ENCODE peak calls at places on chromosomes 13 and 19, in eight cellular contexts. K is progenitor cell of endocrine pancreas, C is dorsolateral prefrontal cortex, D is transverse colon, G is GM13977, A is WTC11, Q is cardiac fibroblast, E is lung. X is an unnamed sample.
A peak's percentile ranks its signal among the peaks of the same experiment; 100 is the strongest.

GRCh38 chr13:64075543-64076271 is 2660.1 kb upstream of the PCDH20 start:
- DNase-seq in D (no peak), G (no peak), K (no peak), Q (no peak), C (no peak), A (no peak), E (no peak), X (no peak)

GRCh38 chr19:1271528-1272422 is 2.6 kb downstream of the CIRBP start:
- DNase-seq in D (no peak), K (no peak), E (no peak), Q (no peak), A (no peak), C (no peak), G (no peak), X (no peak)

GRCh38 chr13:20814224-20814910 is 40.6 kb upstream of the EEF1AKMT1 start:
- DNase-seq in E (peak; percentile 90), K (no peak), Q (peak; percentile 96), C (no peak), G (no peak), D (peak; percentile 60), A (no peak), X (no peak)

GRCh38 chr13:105097501-105097900 is 1438.0 kb downstream of the EFNB2 start:
- DNase-seq in G (no peak), Q (no peak), C (no peak), A (no peak), D (no peak), E (no peak), K (no peak), X (no peak)

GRCh38 chr19:53994811-53995210 is 3.4 kb downstream of the CACNG6 start:
- DNase-seq in Q (no peak), D (no peak), C (no peak), G (no peak), A (no peak), K (no peak), E (no peak), X (no peak)

GRCh38 chr19:38020331-38020730 is 113.3 kb downstream of the SIPA1L3 start:
- DNase-seq in A (no peak), E (no peak), G (no peak), K (no peak), Q (no peak), D (no peak), C (no peak), X (no peak)

GRCh38 chr13:40490086-40490723 is 176.2 kb downstream of the FOXO1 start:
- DNase-seq in A (no peak), D (peak; percentile 41), C (no peak), G (no peak), K (no peak), E (no peak), Q (no peak), X (peak; percentile 70)

GRCh38 chr13:113499936-113500335 is 9.4 kb upstream of the DCUN1D2 start:
- DNase-seq in K (no peak), Q (no peak), G (no peak), D (no peak), E (no peak), A (no peak), C (no peak), X (no peak)

DNA sequence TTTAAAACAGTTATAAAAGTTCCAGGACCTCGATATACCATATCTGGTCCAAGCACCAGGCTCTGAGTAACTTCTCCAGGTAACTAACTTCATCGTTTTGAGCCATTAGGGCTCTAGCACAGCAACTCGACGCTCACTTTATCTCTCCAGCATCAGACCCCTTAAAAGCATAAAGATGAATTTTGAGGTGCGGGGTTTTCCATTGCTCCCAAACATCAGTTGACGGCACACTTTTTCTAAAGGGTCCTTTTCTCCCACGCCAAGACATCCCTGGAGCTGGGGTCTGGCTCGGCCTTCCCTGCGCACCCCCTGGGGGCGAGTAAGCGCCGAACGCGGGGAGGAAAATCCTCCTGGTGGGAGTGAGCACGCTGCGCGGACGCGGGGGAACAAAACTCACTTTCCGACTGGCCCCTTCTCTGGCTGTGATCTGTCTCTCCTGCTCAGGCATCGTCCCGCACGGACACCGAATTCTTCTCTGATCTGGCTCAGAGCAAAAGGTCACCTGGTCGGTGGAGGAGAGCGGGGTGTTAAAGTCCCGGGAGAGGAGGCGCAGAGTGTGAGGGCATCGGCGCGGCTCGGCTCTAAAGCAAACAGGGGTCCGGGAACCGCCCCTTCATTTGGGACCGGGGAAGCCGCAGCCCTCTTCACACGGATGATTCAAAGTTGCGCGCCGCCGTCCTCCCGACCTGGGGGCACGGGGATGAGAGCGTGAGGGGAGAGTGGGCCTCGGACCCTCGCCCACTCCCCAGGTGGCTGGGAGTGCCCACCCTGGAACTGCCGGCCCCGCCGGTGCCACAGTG is at the start of gene ATP7B:
- DNase-seq in G (peak; percentile 39), Q (no peak), C (no peak), K (peak; percentile 28), E (no peak), D (peak; percentile 34), A (peak; percentile 62), X (peak; percentile 39)
- TF ChIP-seq CTCF in G (no peak), Q (peak; percentile 22), C (no peak), K (peak; percentile 47), E (no peak), D (peak; percentile 36), A (no peak), X (no peak)

GRCh38 chr19:48006762-48007161 is 12.3 kb downstream of the ELSPBP1 start:
- DNase-seq in Q (no peak), C (no peak), E (no peak), G (no peak), D (no peak), A (peak; percentile 32), K (no peak), X (peak; percentile 23)
- TF ChIP-seq CTCF in Q (peak; percentile 8), C (no peak), E (no peak), G (peak; percentile 2), D (no peak), A (peak; percentile 38), K (no peak), X (peak; percentile 16)

GRCh38 chr13:49497272-49497671 is 1.5 kb downstream of the PHF11 start:
- DNase-seq in K (no peak), A (no peak), G (no peak), E (no peak), Q (no peak), D (no peak), C (no peak), X (no peak)
- TF ChIP-seq CTCF in K (no peak), A (no peak), G (no peak), E (no peak), Q (no peak), D (no peak), C (no peak), X (no peak)

DNA sequence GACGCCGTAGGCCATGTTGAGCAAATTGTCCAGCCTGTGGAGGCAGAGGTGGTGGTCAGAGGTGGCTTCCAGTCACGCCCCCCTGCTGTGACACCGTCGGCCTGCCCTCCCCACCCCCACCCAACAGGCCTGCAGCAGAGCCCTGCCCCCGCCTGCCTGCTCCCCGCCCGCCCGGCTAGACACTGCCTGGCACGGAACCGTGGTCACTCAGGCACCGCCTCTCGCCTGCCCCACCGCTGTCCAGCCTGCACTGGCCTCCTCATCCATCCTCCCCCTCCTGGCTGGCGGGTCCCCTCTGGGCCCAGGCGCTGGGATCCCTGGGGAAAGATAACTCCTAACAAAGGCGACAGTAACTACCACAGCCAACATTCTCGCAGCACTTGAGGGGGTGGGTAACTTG is 21.7 kb downstream of the PRKCSH start:
- DNase-seq in D (no peak), E (no peak), K (no peak), G (no peak), C (peak; percentile 90), A (no peak), Q (no peak), X (no peak)
- TF ChIP-seq CTCF in D (no peak), E (no peak), K (no peak), G (no peak), C (peak; percentile 15), A (no peak), Q (no peak), X (no peak)

GRCh38 chr13:66689628-66690027 is 540.5 kb downstream of the PCDH9 start:
- DNase-seq in D (no peak), Q (peak; percentile 70), C (no peak), G (no peak), E (no peak), A (no peak), K (no peak), X (no peak)

GRCh38 chr13:66691149-66691548 is 539.0 kb downstream of the PCDH9 start:
- DNase-seq in E (no peak), K (no peak), A (no peak), Q (no peak), G (no peak), C (no peak), D (no peak), X (no peak)

GRCh38 chr13:66693656-66694055 is 536.5 kb downstream of the PCDH9 start:
- DNase-seq in K (no peak), Q (peak; percentile 48), A (no peak), C (no peak), D (no peak), E (no peak), G (no peak), X (no peak)

DNA sequence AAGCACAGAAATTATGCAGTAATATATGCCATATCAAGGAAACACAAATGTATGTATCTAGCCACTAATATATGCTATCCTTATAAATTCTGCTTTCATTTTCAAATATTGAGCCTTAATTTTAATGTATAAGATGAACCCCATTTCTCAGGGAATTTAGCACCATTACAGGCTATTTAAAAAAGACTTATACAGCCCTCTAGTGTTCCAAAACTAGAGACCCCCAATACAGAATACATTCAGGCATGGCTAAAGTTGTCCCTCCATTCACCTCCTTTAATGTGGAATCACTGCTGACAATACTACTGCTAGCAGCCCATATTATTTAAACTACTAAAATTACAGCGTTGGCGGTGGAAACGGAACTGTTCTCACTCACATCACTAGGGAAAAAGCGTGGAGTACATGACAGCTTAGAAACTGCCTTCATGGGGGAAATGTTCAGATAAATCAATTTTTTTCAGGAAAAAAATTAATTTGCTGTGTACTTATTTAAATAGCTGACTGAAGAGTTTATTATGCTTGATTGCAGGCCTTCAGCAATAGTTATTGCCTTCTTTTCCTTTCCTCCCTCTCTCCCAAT is 541.0 kb downstream of the PCDH9 start:
- DNase-seq in G (no peak), K (no peak), A (no peak), Q (peak; percentile 39), E (no peak), D (no peak), C (no peak), X (no peak)
- TF ChIP-seq CTCF in G (peak; percentile 21), K (peak; percentile 29), A (no peak), Q (peak; percentile 29), E (no peak), D (no peak), C (no peak), X (no peak)

GRCh38 chr13:67128148-67128547 is 102.0 kb downstream of the PCDH9 start:
- DNase-seq in C (no peak), K (no peak), A (no peak), D (no peak), E (no peak), G (no peak), Q (no peak), X (no peak)

GRCh38 chr13:67134322-67135129 is 95.6 kb downstream of the PCDH9 start:
- DNase-seq in G (no peak), A (no peak), Q (peak; percentile 33), K (no peak), C (no peak), E (no peak), D (no peak), X (no peak)

GRCh38 chr13:67130444-67130843 is 99.7 kb downstream of the PCDH9 start:
- DNase-seq in E (no peak), K (no peak), D (no peak), G (no peak), C (no peak), Q (no peak), A (no peak), X (no peak)

GRCh38 chr13:67133476-67133875 is 96.7 kb downstream of the PCDH9 start:
- DNase-seq in G (no peak), E (no peak), D (no peak), A (no peak), K (no peak), Q (peak; percentile 36), C (no peak), X (no peak)

GRCh38 chr13:67131393-67131792 is 98.7 kb downstream of the PCDH9 start:
- DNase-seq in G (no peak), C (no peak), A (no peak), E (no peak), D (no peak), K (no peak), Q (no peak), X (no peak)
- TF ChIP-seq CTCF in G (no peak), C (no peak), A (no peak), E (no peak), D (no peak), K (no peak), Q (no peak), X (no peak)